ENCODE peak calls at places on chromosomes 13 and 19, in four cellular contexts. N, Z, F and P are unnamed samples.
A peak's percentile ranks its signal among the peaks of the same experiment; 100 is the strongest.

GRCh38 chr13:74895042-74895811 is 586.7 kb downstream of the TBC1D4 start:
- DNase-seq in N (no peak), Z (no peak), F (no peak), P (no peak)

GRCh38 chr19:14127176-14127575 is 9.2 kb downstream of the ASF1B start:
- DNase-seq in N (no peak), Z (no peak), F (peak; percentile 97), P (no peak)

GRCh38 chr13:68888832-68889231 is 1218.8 kb upstream of the ATXN8OS start:
- DNase-seq in N (no peak), Z (no peak), F (no peak), P (no peak)

GRCh38 chr13:78593652-78594494 is 9.5 kb downstream of the POU4F1 start:
- DNase-seq in N (peak; percentile 85), Z (no peak), F (no peak), P (no peak)

GRCh38 chr13:80523134-80523533 is 182.2 kb upstream of the SPRY2 start:
- DNase-seq in N (peak; percentile 53), Z (no peak), F (no peak), P (no peak)

GRCh38 chr19:39970424-39970673 is 616 bp upstream of the PSMC4 start:
- DNase-seq in N (no peak), Z (no peak), F (no peak), P (no peak)

GRCh38 chr13:42832341-42833153 is 51.2 kb downstream of the FAM216B start:
- DNase-seq in N (no peak), Z (peak; percentile 92), F (no peak), P (no peak)

GRCh38 chr19:32450217-32450616 is 44.6 kb downstream of the DPY19L3 start:
- DNase-seq in N (no peak), Z (no peak), F (no peak), P (no peak)

GRCh38 chr19:32652893-32653625 is 21.9 kb downstream of the ANKRD27 start:
- DNase-seq in N (no peak), Z (no peak), F (peak; percentile 47), P (peak; percentile 77)

GRCh38 chr13:93496985-93497673 is 270.5 kb downstream of the GPC6 start:
- DNase-seq in N (peak; percentile 11), Z (no peak), F (no peak), P (no peak)

GRCh38 chr19:18301718-18302111 is 20.3 kb upstream of the JUND start:
- DNase-seq in N (no peak), Z (no peak), F (no peak), P (no peak)

GRCh38 chr13:18952225-18953016 is 229.2 kb downstream of the TUBA3C start:
- DNase-seq in N (no peak), Z (no peak), F (no peak), P (no peak)

GRCh38 chr13:34265016-34265692 is 447.2 kb downstream of the RFC3 start:
- DNase-seq in N (no peak), Z (no peak), F (no peak), P (no peak)

DNA sequence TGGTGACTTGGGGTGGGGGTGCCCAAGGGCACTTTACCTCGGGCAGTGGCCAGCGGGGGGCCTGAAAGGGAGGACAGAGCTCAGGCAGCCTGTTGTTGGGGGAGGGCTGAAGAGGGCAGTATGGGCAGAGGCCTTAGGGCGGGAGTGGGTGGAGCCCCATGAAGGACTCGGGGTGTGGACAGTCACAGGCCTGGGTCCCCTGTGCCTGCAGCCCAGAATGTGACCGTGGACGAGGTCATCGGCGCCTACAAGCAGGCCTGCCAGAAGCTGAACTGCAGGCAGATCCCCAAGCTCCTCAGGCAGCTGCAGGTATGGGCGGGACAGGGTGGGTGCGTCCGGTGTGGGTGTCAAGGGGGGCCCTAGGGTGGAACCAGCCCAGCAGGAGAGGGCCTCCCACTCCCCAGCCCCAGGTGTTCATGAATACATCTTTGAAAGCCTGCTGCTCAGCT is 22.5 kb downstream of the NKPD1 start:
- DNase-seq in N (no peak), Z (no peak), F (no peak), P (no peak)
- H3K4me3 ChIP-seq in N (no peak overlapping the region), Z (no peak overlapping the region), F (no peak overlapping the region), P (no peak overlapping the region)

GRCh38 chr19:45526971-45527370 is 19.7 kb downstream of the VASP start:
- DNase-seq in N (no peak), Z (no peak), F (no peak), P (no peak)

GRCh38 chr19:45531349-45531748 is 24.1 kb downstream of the VASP start:
- DNase-seq in N (no peak), Z (no peak), F (no peak), P (no peak)

GRCh38 chr19:45528149-45528743 is 21.0 kb downstream of the VASP start:
- DNase-seq in N (peak; percentile 73), Z (no peak), F (no peak), P (no peak)

GRCh38 chr19:45527731-45528130 is 20.5 kb downstream of the VASP start:
- DNase-seq in N (peak; percentile 39), Z (no peak), F (no peak), P (no peak)

GRCh38 chr19:45528744-45529453 is 21.6 kb downstream of the VASP start:
- DNase-seq in N (peak; percentile 91), Z (no peak), F (no peak), P (peak; percentile 48)
- H3K4me3 ChIP-seq in N (peak overlapping the region; percentile 53), Z (no peak overlapping the region), F (peak overlapping the region; percentile 24), P (peak overlapping the region; percentile 35)

GRCh38 chr13:114025432-114026127 is 51.7 kb upstream of the C13orf46 start:
- DNase-seq in N (peak; percentile 38), Z (peak; percentile 43), F (no peak), P (peak; percentile 46)

GRCh38 chr13:114027826-114028225 is 54.0 kb upstream of the C13orf46 start:
- DNase-seq in N (no peak), Z (no peak), F (no peak), P (no peak)

GRCh38 chr13:114027046-114027760 is 53.3 kb upstream of the C13orf46 start:
- DNase-seq in N (no peak), Z (no peak), F (no peak), P (no peak)

GRCh38 chr13:114024603-114025431 is 50.9 kb upstream of the C13orf46 start:
- DNase-seq in N (no peak), Z (no peak), F (no peak), P (no peak)

GRCh38 chr13:114026128-114026880 is 52.4 kb upstream of the C13orf46 start:
- DNase-seq in N (no peak), Z (no peak), F (no peak), P (no peak)
- H3K4me3 ChIP-seq in N (no peak overlapping the region), Z (no peak overlapping the region), F (no peak overlapping the region), P (no peak overlapping the region)

GRCh38 chr19:5628919-5629481 is 6.1 kb downstream of the SAFB start:
- DNase-seq in N (no peak), Z (no peak), F (no peak), P (no peak)

GRCh38 chr19:5628470-5628869 is 5.6 kb downstream of the SAFB start:
- DNase-seq in N (no peak), Z (no peak), F (no peak), P (no peak)

GRCh38 chr19:5632657-5633056 is 9.8 kb downstream of the SAFB start:
- DNase-seq in N (no peak), Z (no peak), F (no peak), P (no peak)

GRCh38 chr19:5632241-5632612 is 9.3 kb downstream of the SAFB start:
- DNase-seq in N (no peak), Z (no peak), F (no peak), P (no peak)

GRCh38 chr19:5631511-5632240 is 8.8 kb downstream of the SAFB start:
- DNase-seq in N (no peak), Z (no peak), F (no peak), P (no peak)
- H3K4me3 ChIP-seq in N (no peak overlapping the region), Z (no peak overlapping the region), F (no peak overlapping the region), P (no peak overlapping the region)

GRCh38 chr19:29687244-29687896 is 22.1 kb downstream of the PLEKHF1 start:
- DNase-seq in N (no peak), Z (peak; percentile 94), F (peak; percentile 92), P (no peak)
- H3K4me3 ChIP-seq in N (no peak overlapping the region), Z (peak overlapping the region; percentile 39), F (peak overlapping the region; percentile 15), P (no peak overlapping the region)